ENCODE peak calls at places on chromosomes 1 and 21, in nine cellular contexts. F is T-helper 22 cell; T is stimulated activated CD4-positive, alpha-beta T cell treated with anti-CD3 and anti-CD28 coated beads, TNF-alpha, amount 100 ng/mL, for 4 hours; P is HTR-8/SVneo; C is stimulated activated CD8-positive, alpha-beta memory T cell treated with anti-CD3 and anti-CD28 coated beads, Interleukin-12 subunit alpha, Interleukin-12 subunit beta, amount 100 ng/mL, for 1 hour; M is pancreas; L is MCF 10A; W is Daoy; X is thoracic aorta. I is an unnamed sample.

GRCh38 chr1:64060611-64061302 is 142.7 kb upstream of the UBE2U start:
- DNase-seq in F (no peak), T (no peak), P (no peak), C (no peak), M (no peak), L (peak; percentile 39), W (no peak), X (no peak), I (no peak)

GRCh38 chr21:35206141-35207125 is 157.3 kb upstream of the RUNX1 start:
- DNase-seq in F (no peak), T (no peak), P (no peak), C (no peak), M (no peak), L (peak; percentile 51), W (peak; percentile 82), X (no peak), I (peak; percentile 58)

GRCh38 chr21:26115899-26116298 is 54.7 kb downstream of the APP start:
- DNase-seq in F (no peak), T (no peak), P (no peak), C (no peak), M (no peak), L (no peak), W (no peak), X (no peak), I (peak; percentile 14)

GRCh38 chr1:206690516-206690915 is 5.8 kb downstream of the MAPKAPK2 start:
- DNase-seq in F (no peak), T (no peak), P (no peak), C (no peak), M (peak; percentile 53), L (no peak), W (no peak), X (no peak), I (no peak)

GRCh38 chr1:159179906-159180305 is 8.5 kb downstream of the CADM3 start:
- DNase-seq in F (no peak), T (no peak), P (no peak), C (no peak), M (no peak), L (no peak), W (no peak), X (no peak), I (no peak)

GRCh38 chr1:55250399-55251075 is 35.4 kb upstream of the USP24 start:
- DNase-seq in F (no peak), T (no peak), P (no peak), C (no peak), M (no peak), L (no peak), W (no peak), X (no peak), I (no peak)

GRCh38 chr1:162319510-162320160 is 57.0 kb downstream of the SPATA46 start:
- DNase-seq in F (no peak), T (no peak), P (peak; percentile 14), C (no peak), M (no peak), L (peak; percentile 69), W (peak; percentile 78), X (no peak), I (no peak)

GRCh38 chr1:33143698-33144097 is 38.1 kb downstream of the TRIM62 start:
- DNase-seq in F (no peak), T (no peak), P (no peak), C (no peak), M (no peak), L (peak; percentile 9), W (peak; percentile 80), X (no peak), I (no peak)

GRCh38 chr1:201826830-201827229 is 2.1 kb upstream of the IPO9 start:
- DNase-seq in F (no peak), T (no peak), P (peak; percentile 39), C (no peak), M (no peak), L (peak; percentile 13), W (peak; percentile 36), X (no peak), I (peak; percentile 56)

GRCh38 chr1:19445417-19446342 is 39.7 kb downstream of the CAPZB start:
- DNase-seq in F (no peak), T (no peak), P (peak; percentile 25), C (no peak), M (no peak), L (no peak), W (peak; percentile 55), X (no peak), I (peak; percentile 16)

GRCh38 chr1:171869097-171869496 is 27.8 kb downstream of the DNM3 start:
- DNase-seq in F (no peak), T (no peak), P (no peak), C (no peak), M (no peak), L (peak; percentile 31), W (peak; percentile 9), X (no peak), I (no peak)

GRCh38 chr1:223747838-223748335 is 35.5 kb downstream of the CAPN2 start:
- DNase-seq in F (no peak), T (no peak), P (no peak), C (no peak), M (peak; percentile 40), L (peak; percentile 94), W (peak; percentile 59), X (no peak), I (no peak)

GRCh38 chr1:3031401-3032221 is 10.3 kb downstream of the ACTRT2 start:
- DNase-seq in F (no peak), T (no peak), P (no peak), C (no peak), M (no peak), L (no peak), W (no peak), X (no peak), I (no peak)

GRCh38 chr1:29972664-29973063 is 736.3 kb downstream of the PTPRU start:
- DNase-seq in F (no peak), T (no peak), P (no peak), C (no peak), M (no peak), L (no peak), W (peak; percentile 56), X (no peak), I (no peak)

GRCh38 chr21:14962217-14962616 is 102.6 kb downstream of the NRIP1 start:
- DNase-seq in F (no peak), T (no peak), P (no peak), C (no peak), M (no peak), L (no peak), W (no peak), X (no peak), I (no peak)

GRCh38 chr1:204191481-204191880 is 4.8 kb downstream of the KISS1 start:
- DNase-seq in F (no peak), T (no peak), P (no peak), C (no peak), M (no peak), L (no peak), W (no peak), X (no peak), I (no peak)

GRCh38 chr21:15754640-15755039 is 24.9 kb downstream of the USP25 start:
- DNase-seq in F (no peak), T (no peak), P (no peak), C (no peak), M (no peak), L (peak; percentile 32), W (no peak), X (no peak), I (no peak)

GRCh38 chr1:32413507-32414185 is 19.4 kb upstream of the BSDC1 start:
- DNase-seq in F (peak; percentile 44), T (peak; percentile 69), P (peak; percentile 40), C (peak; percentile 69), M (no peak), L (peak; percentile 84), W (peak; percentile 75), X (peak; percentile 36), I (peak; percentile 87)